ENCODE peak calls at places on chromosomes 6 and 20, in seven cellular contexts. V is T1000; Q is activated naive CD4-positive, alpha-beta T cell; B is naive thymus-derived CD4-positive, alpha-beta T cell; W is NCI-H2081; L is AG04450; G is COR-L47. T is an unnamed sample.
A peak's percentile ranks its signal among the peaks of the same experiment; 100 is the strongest.

GRCh38 chr20:33298391-33298790 is 15.4 kb downstream of the BPIFB1 start:
- DNase-seq in G (no peak), W (no peak), Q (no peak), L (no peak), B (no peak), V (no peak), T (no peak)

GRCh38 chr6:44237813-44238433 is 9.0 kb upstream of the HSP90AB1 start:
- DNase-seq in W (peak; percentile 44), Q (peak; percentile 76), V (peak; percentile 83), G (peak; percentile 56), L (no peak), B (peak; percentile 85), T (peak; percentile 29)

GRCh38 chr6:131948692-131949614 is 2.2 kb downstream of the CCN2 start:
- DNase-seq in L (peak; percentile 74), G (no peak), B (no peak), W (no peak), V (no peak), Q (no peak), T (no peak)

GRCh38 chr20:64153861-64154589 is 10.2 kb upstream of the MYT1 start:
- DNase-seq in L (no peak), V (no peak), B (no peak), Q (no peak), G (no peak), W (no peak), T (no peak)

GRCh38 chr6:73969982-73970960 is 274.3 kb downstream of the CD109 start:
- DNase-seq in B (no peak), W (peak; percentile 11), G (no peak), V (no peak), Q (no peak), L (peak; percentile 13), T (no peak)

GRCh38 chr20:41247523-41248370 is 69.8 kb downstream of the ZHX3 start:
- DNase-seq in Q (no peak), W (no peak), B (no peak), L (no peak), V (no peak), G (no peak), T (no peak)

GRCh38 chr20:24871429-24872213 is 77.4 kb upstream of the CST7 start:
- DNase-seq in B (no peak), L (no peak), W (no peak), V (no peak), Q (no peak), G (no peak), T (no peak)

GRCh38 chr20:31572042-31572700 is 32.9 kb upstream of the ID1 start:
- DNase-seq in G (peak; percentile 51), W (no peak), Q (peak; percentile 34), B (no peak), L (no peak), V (no peak), T (no peak)

GRCh38 chr6:56250266-56250665 is 2.9 kb upstream of the COL21A1 start:
- DNase-seq in L (no peak), V (no peak), G (no peak), Q (no peak), B (no peak), W (no peak), T (no peak)

GRCh38 chr6:146582857-146583256 is 15.9 kb upstream of the ADGB start:
- DNase-seq in B (no peak), L (no peak), Q (no peak), V (no peak), G (no peak), W (no peak), T (no peak)

GRCh38 chr20:19098092-19098491 is 114.3 kb upstream of the SLC24A3 start:
- DNase-seq in B (no peak), G (no peak), V (no peak), Q (no peak), W (no peak), L (no peak), T (no peak)

GRCh38 chr6:128827675-128828464 is 55.1 kb upstream of the LAMA2 start:
- DNase-seq in G (no peak), W (no peak), L (peak; percentile 32), B (no peak), Q (no peak), V (no peak), T (no peak)

GRCh38 chr6:37239950-37240713 is 17.4 kb upstream of the TBC1D22B start:
- DNase-seq in B (peak; percentile 43), L (peak; percentile 90), G (peak; percentile 80), V (peak; percentile 70), Q (peak; percentile 23), W (peak; percentile 38), T (no peak)

GRCh38 chr6:124560836-124561585 is 401.2 kb upstream of the RNF217 start:
- DNase-seq in V (no peak), G (no peak), B (no peak), W (no peak), L (no peak), Q (no peak), T (no peak)

GRCh38 chr6:169991913-169992312 is 240.5 kb downstream of the ERMARD start:
- DNase-seq in Q (no peak), G (no peak), W (no peak), V (no peak), B (no peak), L (no peak), T (no peak)

GRCh38 chr6:21749754-21750153 is 156.2 kb downstream of the SOX4 start:
- DNase-seq in L (no peak), B (no peak), G (no peak), Q (no peak), W (no peak), V (no peak), T (no peak)

GRCh38 chr6:110357696-110358535 is at the start of gene METTL24:
- DNase-seq in L (no peak), B (no peak), V (no peak), W (peak; percentile 35), Q (no peak), G (no peak), T (no peak)

GRCh38 chr6:164184410-164184809 is 769.9 kb downstream of the QKI start:
- DNase-seq in L (no peak), V (no peak), Q (no peak), G (no peak), B (no peak), W (no peak), T (no peak)

GRCh38 chr20:51275816-51276215 is 252.9 kb upstream of the KCNG1 start:
- DNase-seq in L (peak; percentile 7), W (no peak), G (no peak), B (no peak), V (no peak), Q (no peak), T (no peak)

GRCh38 chr6:72522735-72523141 is 99.1 kb upstream of the KCNQ5 start:
- DNase-seq in B (peak; percentile 22), W (peak; percentile 6), G (peak; percentile 69), L (no peak), Q (peak; percentile 5), V (no peak), T (no peak)

GRCh38 chr6:86856937-86857563 is 80.3 kb upstream of the HTR1E start:
- DNase-seq in G (no peak), B (no peak), W (peak; percentile 40), Q (no peak), L (no peak), V (peak; percentile 7), T (no peak)

GRCh38 chr6:44762496-44762895 is 375.0 kb downstream of the CDC5L start:
- DNase-seq in B (no peak), V (no peak), W (no peak), Q (no peak), G (no peak), L (no peak), T (no peak)

GRCh38 chr6:15408758-15409157 is 162.9 kb downstream of the JARID2 start:
- DNase-seq in V (no peak), B (no peak), Q (no peak), L (no peak), G (no peak), W (no peak), T (no peak)

GRCh38 chr6:128554302-128554701 is 33.9 kb upstream of the PTPRK start:
- DNase-seq in V (no peak), L (no peak), B (no peak), G (no peak), Q (no peak), W (no peak), T (no peak)

GRCh38 chr6:145483191-145483996 is 251.9 kb downstream of the EPM2A start:
- DNase-seq in V (no peak), Q (no peak), L (no peak), W (no peak), G (no peak), B (no peak), T (no peak)

GRCh38 chr6:112482373-112482772 is 135.2 kb downstream of the RFPL4B start:
- DNase-seq in W (no peak), Q (no peak), L (no peak), V (no peak), B (no peak), G (no peak), T (no peak)

GRCh38 chr6:112362027-112362795 is 15.1 kb downstream of the RFPL4B start:
- DNase-seq in G (no peak), L (no peak), Q (no peak), W (no peak), B (no peak), V (no peak), T (no peak)

GRCh38 chr6:117389227-117390057 is 36.3 kb downstream of the ROS1 start:
- DNase-seq in L (no peak), V (no peak), W (no peak), Q (no peak), G (no peak), B (no peak), T (no peak)

GRCh38 chr6:141077355-141078333 is 1055.1 kb upstream of the GJE1 start:
- DNase-seq in L (no peak), Q (no peak), W (no peak), V (no peak), B (peak; percentile 1), G (no peak), T (no peak)

GRCh38 chr20:39429716-39430115 is 467.6 kb downstream of the DHX35 start:
- DNase-seq in Q (no peak), W (no peak), L (no peak), B (no peak), V (no peak), G (no peak), T (no peak)

GRCh38 chr6:140979642-140980091 is 1153.1 kb upstream of the GJE1 start:
- DNase-seq in B (no peak), V (no peak), L (peak; percentile 66), G (no peak), W (no peak), Q (no peak), T (no peak)

GRCh38 chr6:22828179-22829062 is 259.1 kb downstream of the HDGFL1 start:
- DNase-seq in B (no peak), G (peak; percentile 47), Q (no peak), L (peak; percentile 80), V (peak; percentile 45), W (peak; percentile 18), T (no peak)

GRCh38 chr20:16082051-16082550 is 491.1 kb downstream of the KIF16B start:
- DNase-seq in V (no peak), L (no peak), W (no peak), B (no peak), Q (no peak), G (no peak), T (no peak)